ENCODE peak calls at places on chromosome 22, in five cellular contexts. One of them, this sample, is unnamed.
A peak's percentile ranks its signal among the peaks of the same experiment; 100 is the strongest.

GRCh38 chr22:29887358-29887757 is 4.4 kb downstream of the MTMR3 start:
- DNase-seq in neuronal stem cell: no peak
- DNase-seq in endodermal cell: no peak
- DNase-seq in fibroblast of lung: no peak
- DNase-seq in H1: no peak
- DNase-seq in this sample: no peak

GRCh38 chr22:30940655-30941362 is 27.8 kb downstream of the MORC2 start:
- DNase-seq in neuronal stem cell: no peak
- DNase-seq in endodermal cell: no peak
- DNase-seq in fibroblast of lung: no peak
- DNase-seq in H1: no peak
- DNase-seq in this sample: no peak

GRCh38 chr22:23677701-23677995 is 13.2 kb upstream of the RGL4 start:
- DNase-seq in neuronal stem cell: no peak
- DNase-seq in endodermal cell: no peak
- DNase-seq in fibroblast of lung: no peak
- DNase-seq in H1: no peak
- DNase-seq in this sample: no peak

GRCh38 chr22:48950151-48950915 is 877.3 kb downstream of the BRD1 start:
- DNase-seq in neuronal stem cell: no peak
- DNase-seq in endodermal cell: peak; percentile 39
- DNase-seq in fibroblast of lung: no peak
- DNase-seq in H1: no peak
- DNase-seq in this sample: no peak

GRCh38 chr22:39229688-39230260 is 15.0 kb downstream of the PDGFB start:
- DNase-seq in neuronal stem cell: no peak
- DNase-seq in endodermal cell: no peak
- DNase-seq in fibroblast of lung: no peak
- DNase-seq in H1: no peak
- DNase-seq in this sample: no peak

GRCh38 chr22:49812838-49813237 is 14.8 kb downstream of the BRD1 start:
- DNase-seq in neuronal stem cell: no peak
- DNase-seq in endodermal cell: no peak
- DNase-seq in fibroblast of lung: peak; percentile 28
- DNase-seq in H1: no peak
- DNase-seq in this sample: peak; percentile 51

GRCh38 chr22:39206491-39206890 is 38.3 kb downstream of the PDGFB start:
- DNase-seq in neuronal stem cell: no peak
- DNase-seq in endodermal cell: peak; percentile 37
- DNase-seq in fibroblast of lung: no peak
- DNase-seq in H1: no peak
- DNase-seq in this sample: no peak

GRCh38 chr22:33923660-33924246 is 3.5 kb upstream of the LARGE1 start:
- DNase-seq in neuronal stem cell: peak; percentile 78
- DNase-seq in endodermal cell: peak; percentile 85
- DNase-seq in fibroblast of lung: peak; percentile 59
- DNase-seq in H1: no peak
- DNase-seq in this sample: peak; percentile 84

GRCh38 chr22:50303848-50304527 is 3.5 kb downstream of the PLXNB2 start:
- DNase-seq in neuronal stem cell: no peak
- DNase-seq in endodermal cell: peak; percentile 87
- DNase-seq in fibroblast of lung: no peak
- DNase-seq in H1: no peak
- DNase-seq in this sample: peak; percentile 48

GRCh38 chr22:49201046-49201970 is 626.4 kb downstream of the BRD1 start:
- DNase-seq in neuronal stem cell: no peak
- DNase-seq in endodermal cell: peak; percentile 25
- DNase-seq in fibroblast of lung: no peak
- DNase-seq in H1: no peak
- DNase-seq in this sample: no peak

GRCh38 chr22:45101828-45102227 is 61.9 kb upstream of the NUP50 start:
- DNase-seq in neuronal stem cell: no peak
- DNase-seq in endodermal cell: peak; percentile 88
- DNase-seq in fibroblast of lung: peak; percentile 44
- DNase-seq in H1: no peak
- DNase-seq in this sample: peak; percentile 79

GRCh38 chr22:44648821-44649566 is 53.0 kb upstream of the PRR5 start:
- DNase-seq in neuronal stem cell: no peak
- DNase-seq in endodermal cell: no peak
- DNase-seq in fibroblast of lung: peak; percentile 73
- DNase-seq in H1: no peak
- DNase-seq in this sample: peak; percentile 98

GRCh38 chr22:44520695-44521094 is 22.7 kb upstream of the RTL6 start:
- DNase-seq in neuronal stem cell: no peak
- DNase-seq in endodermal cell: no peak
- DNase-seq in fibroblast of lung: peak; percentile 73
- DNase-seq in H1: no peak
- DNase-seq in this sample: peak; percentile 53

GRCh38 chr22:22408731-22409696 is 99.5 kb downstream of the ZNF280B start:
- DNase-seq in neuronal stem cell: peak; percentile 21
- DNase-seq in endodermal cell: peak; percentile 81
- DNase-seq in fibroblast of lung: peak; percentile 5
- DNase-seq in H1: no peak
- DNase-seq in this sample: peak; percentile 37

GRCh38 chr22:48492371-48493320 is 1335.0 kb downstream of the BRD1 start:
- DNase-seq in neuronal stem cell: peak; percentile 67
- DNase-seq in endodermal cell: peak; percentile 90
- DNase-seq in fibroblast of lung: peak; percentile 73
- DNase-seq in H1: no peak
- DNase-seq in this sample: peak; percentile 87

GRCh38 chr22:42268852-42269406 is 1.5 kb downstream of the TCF20 start:
- DNase-seq in neuronal stem cell: no peak
- DNase-seq in endodermal cell: no peak
- DNase-seq in fibroblast of lung: no peak
- DNase-seq in H1: no peak
- DNase-seq in this sample: peak; percentile 30

GRCh38 chr22:32535531-32536190 is 61.0 kb downstream of the FBXO7 start:
- DNase-seq in neuronal stem cell: no peak
- DNase-seq in endodermal cell: no peak
- DNase-seq in fibroblast of lung: no peak
- DNase-seq in H1: no peak
- DNase-seq in this sample: no peak

GRCh38 chr22:49549851-49550430 is 277.7 kb downstream of the BRD1 start:
- DNase-seq in neuronal stem cell: no peak
- DNase-seq in endodermal cell: peak; percentile 25
- DNase-seq in fibroblast of lung: no peak
- DNase-seq in H1: no peak
- DNase-seq in this sample: no peak

GRCh38 chr22:43090130-43090789 is 1.1 kb upstream of the TTLL1 start:
- DNase-seq in neuronal stem cell: no peak
- DNase-seq in endodermal cell: no peak
- DNase-seq in fibroblast of lung: peak; percentile 89
- DNase-seq in H1: no peak
- DNase-seq in this sample: peak; percentile 95

GRCh38 chr22:30763815-30764686 is 69.4 kb downstream of the OSBP2 start:
- DNase-seq in neuronal stem cell: peak; percentile 79
- DNase-seq in endodermal cell: peak; percentile 86
- DNase-seq in fibroblast of lung: peak; percentile 81
- DNase-seq in H1: peak; percentile 21
- DNase-seq in this sample: peak; percentile 87

GRCh38 chr22:36439481-36440271 is 41.8 kb downstream of the TXN2 start:
- DNase-seq in neuronal stem cell: no peak
- DNase-seq in endodermal cell: peak; percentile 71
- DNase-seq in fibroblast of lung: peak; percentile 98
- DNase-seq in H1: no peak
- DNase-seq in this sample: peak; percentile 95

GRCh38 chr22:35227248-35227647 is 30.0 kb upstream of the HMGXB4 start:
- DNase-seq in neuronal stem cell: no peak
- DNase-seq in endodermal cell: peak; percentile 79
- DNase-seq in fibroblast of lung: no peak
- DNase-seq in H1: no peak
- DNase-seq in this sample: no peak

GRCh38 chr22:20062766-20063083 is 17.3 kb upstream of the DGCR8 start:
- DNase-seq in neuronal stem cell: no peak
- DNase-seq in endodermal cell: no peak
- DNase-seq in fibroblast of lung: peak; percentile 76
- DNase-seq in H1: no peak
- DNase-seq in this sample: peak; percentile 41

GRCh38 chr22:31647516-31647915 is 14.5 kb downstream of the PISD start:
- DNase-seq in neuronal stem cell: no peak
- DNase-seq in endodermal cell: no peak
- DNase-seq in fibroblast of lung: peak; percentile 84
- DNase-seq in H1: no peak
- DNase-seq in this sample: peak; percentile 95

GRCh38 chr22:42747701-42748513 is 27.2 kb upstream of the A4GALT start:
- DNase-seq in neuronal stem cell: no peak
- DNase-seq in endodermal cell: no peak
- DNase-seq in fibroblast of lung: peak; percentile 84
- DNase-seq in H1: no peak
- DNase-seq in this sample: peak; percentile 93

GRCh38 chr22:26086359-26086758 is 82.9 kb upstream of the SEZ6L start:
- DNase-seq in neuronal stem cell: no peak
- DNase-seq in endodermal cell: no peak
- DNase-seq in fibroblast of lung: no peak
- DNase-seq in H1: no peak
- DNase-seq in this sample: peak; percentile 2

DNA sequence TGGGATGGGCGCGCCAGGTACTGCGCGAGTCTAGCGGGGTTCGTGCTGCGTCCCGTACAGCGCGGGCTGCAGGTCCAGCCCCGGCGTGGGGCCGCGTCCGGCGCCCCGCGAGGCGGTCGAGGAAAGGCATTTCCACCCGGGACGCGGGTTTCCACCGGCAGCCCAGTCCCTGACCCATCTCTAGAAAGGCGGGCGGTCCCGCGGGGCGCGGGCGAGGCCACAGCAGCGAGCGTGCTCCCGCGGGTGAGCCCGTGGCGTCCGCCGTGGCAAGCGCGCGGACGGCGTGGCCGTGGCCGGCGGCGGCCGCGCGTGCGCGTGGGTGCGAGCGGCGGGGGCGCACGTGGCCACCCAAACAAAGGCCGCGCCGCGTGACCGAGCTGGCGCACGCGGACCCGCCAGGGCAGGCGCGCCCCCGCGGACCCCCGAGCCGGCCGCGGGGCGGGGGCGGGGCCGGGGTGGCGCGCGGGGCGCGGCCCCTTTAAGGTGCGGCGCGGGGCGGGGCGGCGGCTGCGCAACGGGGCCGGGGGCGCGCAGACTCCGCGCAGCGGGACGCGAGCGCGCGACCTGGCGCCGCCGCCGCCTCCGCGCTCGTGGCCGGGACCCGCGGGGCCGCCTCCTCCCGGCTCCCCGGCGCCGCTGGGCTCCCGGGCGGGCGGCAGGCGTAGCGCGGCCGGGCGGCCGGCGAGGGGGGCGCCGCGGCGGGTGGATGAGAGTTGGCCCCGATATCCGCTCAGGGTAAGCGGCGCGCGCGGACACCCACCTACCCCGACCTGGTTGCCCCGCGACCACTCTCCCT is 39.3 kb upstream of the CELSR1 start:
- DNase-seq in neuronal stem cell: peak; percentile 55
- DNase-seq in endodermal cell: peak; percentile 59
- DNase-seq in fibroblast of lung: peak; percentile 55
- DNase-seq in H1: no peak
- DNase-seq in this sample: peak; percentile 84
- H3K4me1 ChIP-seq in neuronal stem cell: peaks cover 25% of the 10 kb centered on the region
- H3K4me1 ChIP-seq in endodermal cell: peaks cover 8% of the 10 kb centered on the region
- H3K4me1 ChIP-seq in fibroblast of lung: no peaks in the 10 kb centered on the region
- H3K4me1 ChIP-seq in H1: peaks cover 19% of the 10 kb centered on the region
- H3K4me1 ChIP-seq in this sample: peaks cover 7% of the 10 kb centered on the region

GRCh38 chr22:40855104-40855959 is 1.1 kb downstream of the ST13 start:
- DNase-seq in neuronal stem cell: no peak
- DNase-seq in endodermal cell: peak; percentile 42
- DNase-seq in fibroblast of lung: peak; percentile 24
- DNase-seq in H1: no peak
- DNase-seq in this sample: peak; percentile 82

GRCh38 chr22:40855960-40856512 is 403 bp downstream of the ST13 start:
- DNase-seq in neuronal stem cell: peak; percentile 53
- DNase-seq in endodermal cell: peak; percentile 74
- DNase-seq in fibroblast of lung: peak; percentile 38
- DNase-seq in H1: no peak
- DNase-seq in this sample: peak; percentile 69

GRCh38 chr22:40853330-40853729 is 3.1 kb downstream of the ST13 start:
- DNase-seq in neuronal stem cell: no peak
- DNase-seq in endodermal cell: no peak
- DNase-seq in fibroblast of lung: no peak
- DNase-seq in H1: no peak
- DNase-seq in this sample: peak; percentile 11

GRCh38 chr22:40856513-40857308 is at the start of the genes ST13 and XPNPEP3:
- DNase-seq in neuronal stem cell: peak; percentile 97
- DNase-seq in endodermal cell: peak; percentile 98
- DNase-seq in fibroblast of lung: peak; percentile 94
- DNase-seq in H1: peak; percentile 88
- DNase-seq in this sample: peak; percentile 98

DNA sequence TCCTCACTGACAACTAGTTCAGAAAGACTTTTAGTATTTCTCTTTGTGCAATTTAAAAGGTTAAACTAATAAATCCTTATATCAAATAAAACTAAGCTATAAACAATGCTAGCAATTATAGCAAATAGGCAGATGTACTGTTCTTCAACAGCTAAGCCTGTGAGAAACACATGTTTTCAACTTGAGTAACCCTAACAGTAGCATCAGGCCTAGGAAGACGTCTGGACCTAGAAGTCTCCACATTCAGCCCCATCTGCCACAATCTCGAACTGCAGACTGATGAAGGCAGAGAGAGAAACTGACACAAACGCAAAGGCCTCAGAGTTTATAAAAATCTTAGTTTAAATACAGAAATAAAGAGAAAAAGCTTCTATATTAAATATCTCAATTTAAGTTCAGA is 2.5 kb downstream of the ST13 start:
- DNase-seq in neuronal stem cell: no peak
- DNase-seq in endodermal cell: no peak
- DNase-seq in fibroblast of lung: peak; percentile 12
- DNase-seq in H1: no peak
- DNase-seq in this sample: peak; percentile 48
- H3K4me3 ChIP-seq in neuronal stem cell: no peak overlapping the region
- H3K4me3 ChIP-seq in endodermal cell: peak overlapping the region; percentile 95
- H3K4me3 ChIP-seq in fibroblast of lung: peak overlapping the region; percentile 99
- H3K4me3 ChIP-seq in H1: peak overlapping the region; percentile 98
- H3K4me3 ChIP-seq in this sample: peak overlapping the region; percentile 100

DNA sequence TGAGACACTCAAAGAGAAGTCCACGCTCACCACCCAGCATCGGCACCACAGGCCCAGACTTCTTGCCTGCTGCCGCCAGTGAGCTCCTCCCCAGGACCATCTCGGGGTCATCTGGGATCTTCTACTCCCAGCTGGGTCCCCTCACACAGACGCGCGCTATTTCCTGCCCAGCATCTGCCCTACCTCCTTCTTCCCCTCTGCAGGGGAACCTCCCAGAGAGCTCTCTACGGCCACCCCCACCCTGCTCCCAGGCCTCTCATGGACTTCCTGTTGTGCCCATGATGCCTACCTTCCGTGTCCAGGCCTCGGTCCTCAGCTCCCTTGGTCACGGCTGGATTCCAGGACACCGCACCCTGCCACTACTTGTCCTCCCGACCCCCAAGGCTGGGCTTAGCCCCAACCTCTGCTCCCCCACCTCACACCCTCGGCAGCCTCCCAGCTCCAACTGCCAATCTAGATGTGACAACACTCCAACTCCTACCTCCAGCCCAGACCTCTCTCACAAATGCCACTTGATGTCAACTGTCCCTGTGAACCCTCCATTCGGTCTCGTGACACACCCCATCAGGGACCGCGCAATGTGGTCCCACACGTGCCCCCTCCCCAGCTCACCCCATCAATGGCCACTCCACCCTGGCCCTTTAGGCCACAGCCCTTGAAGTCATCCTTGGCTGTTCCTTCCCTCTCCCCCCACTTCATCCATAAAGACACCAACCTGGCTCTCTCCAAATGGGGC is 45.3 kb downstream of the SGSM3 start:
- DNase-seq in neuronal stem cell: no peak
- DNase-seq in endodermal cell: no peak
- DNase-seq in fibroblast of lung: no peak
- DNase-seq in H1: no peak
- DNase-seq in this sample: no peak
- H3K9ac ChIP-seq in neuronal stem cell: no peak overlapping the region
- H3K9ac ChIP-seq in endodermal cell: no peak overlapping the region
- H3K9ac ChIP-seq in fibroblast of lung: no peak overlapping the region
- H3K9ac ChIP-seq in H1: no peak overlapping the region
- H3K9ac ChIP-seq in this sample: no peak overlapping the region

GRCh38 chr22:37607010-37607911 is 1.4 kb upstream of the GGA1 start:
- DNase-seq in neuronal stem cell: peak; percentile 76
- DNase-seq in endodermal cell: peak; percentile 99
- DNase-seq in fibroblast of lung: peak; percentile 37
- DNase-seq in H1: peak; percentile 92
- DNase-seq in this sample: peak; percentile 62
- H3K4me1 ChIP-seq in neuronal stem cell: peaks cover 11% of the 10 kb centered on the region
- H3K4me1 ChIP-seq in endodermal cell: no peaks in the 10 kb centered on the region
- H3K4me1 ChIP-seq in fibroblast of lung: peaks cover 3% of the 10 kb centered on the region
- H3K4me1 ChIP-seq in H1: peaks cover 8% of the 10 kb centered on the region
- H3K4me1 ChIP-seq in this sample: peaks cover 14% of the 10 kb centered on the region